ENCODE peak calls at places on chromosomes 3 and 15, in six cellular contexts. O is stimulated activated CD4-positive, alpha-beta T cell treated with anti-CD3 and anti-CD28 coated beads, TNF-alpha, amount 100 ng/mL, for 4 hours; B is psoas muscle; T is NCI-H774; U is left cardiac atrium; Q is germinal center. R is an unnamed sample.

GRCh38 chr3:66376568-66376967 is 124.3 kb downstream of the LRIG1 start:
- DNase-seq in O (no peak), T (no peak), B (no peak), U (no peak), Q (no peak), R (no peak)

GRCh38 chr3:137012097-137012501 is 54.3 kb downstream of the IL20RB start:
- DNase-seq in O (no peak), U (no peak), B (no peak), T (no peak), Q (no peak), R (no peak)

GRCh38 chr3:27708246-27708645 is 13.9 kb downstream of the EOMES start:
- DNase-seq in O (no peak), U (no peak), Q (no peak), T (no peak), B (no peak), R (no peak)

GRCh38 chr3:11878837-11879236 is 32.2 kb upstream of the TAMM41 start:
- DNase-seq in T (no peak), U (no peak), B (no peak), Q (no peak), O (no peak), R (no peak)

GRCh38 chr3:121018917-121019321 is 110.9 kb downstream of the STXBP5L start:
- DNase-seq in Q (no peak), O (no peak), T (no peak), B (no peak), U (no peak), R (no peak)

GRCh38 chr3:137642831-137643230 is 121.3 kb upstream of the SOX14 start:
- DNase-seq in Q (no peak), U (no peak), B (no peak), T (no peak), O (no peak), R (no peak)

GRCh38 chr3:27278391-27279055 is 90.7 kb downstream of the NEK10 start:
- DNase-seq in Q (no peak), U (no peak), O (no peak), T (no peak), B (no peak), R (no peak)

GRCh38 chr15:54206586-54207321 is 228.5 kb downstream of the UNC13C start:
- DNase-seq in Q (no peak), O (no peak), T (no peak), B (no peak), U (no peak), R (no peak)

GRCh38 chr3:96814581-96815567 is at the start of gene EPHA6:
- DNase-seq in Q (no peak), B (no peak), T (no peak), U (no peak), O (no peak), R (no peak)

GRCh38 chr15:97501291-97501690 is 459.2 kb upstream of the ARRDC4 start:
- DNase-seq in Q (no peak), O (no peak), B (no peak), U (no peak), T (no peak), R (no peak)

GRCh38 chr3:73855792-73856191 is 231.1 kb upstream of the PDZRN3 start:
- DNase-seq in U (no peak), B (no peak), T (no peak), Q (no peak), O (no peak), R (no peak)

GRCh38 chr3:5441401-5441800 is 253.9 kb downstream of the EDEM1 start:
- DNase-seq in U (no peak), O (no peak), T (no peak), Q (no peak), B (no peak), R (no peak)

GRCh38 chr3:37712918-37713819 is 148.5 kb upstream of the CTDSPL start:
- DNase-seq in B (no peak), U (peak; percentile 49), Q (no peak), O (no peak), T (no peak), R (no peak)

GRCh38 chr3:52195823-52196331 is 2.1 kb upstream of the ALAS1 start:
- DNase-seq in T (no peak), B (no peak), O (no peak), U (peak; percentile 60), Q (no peak), R (no peak)

R was measured in stimulated activated CD8-positive, alpha-beta memory T cell treated with anti-CD3 and anti-CD28 coated beads, Interleukin-7, amount 100 ng/mL, for 48 hours.